ENCODE peak calls at places on chromosome 4, in six cellular contexts. One of them, this sample, is unnamed.

GRCh38 chr4:36815536-36815935 is 429.0 kb upstream of the NWD2 start:
- DNase-seq in HepG2: no peak
- DNase-seq in H1: no peak
- DNase-seq in SK-N-SH: no peak
- DNase-seq in K562: no peak
- DNase-seq in GM12878: no peak
- DNase-seq in this sample: no peak

GRCh38 chr4:184958127-184958806 is 60.0 kb upstream of the HELT start:
- DNase-seq in HepG2: no peak
- DNase-seq in H1: no peak
- DNase-seq in SK-N-SH: no peak
- DNase-seq in GM12878: no peak
- DNase-seq in K562: no peak
- DNase-seq in this sample: no peak

GRCh38 chr4:20288846-20289512 is 37.3 kb downstream of the SLIT2 start:
- DNase-seq in GM12878: no peak
- DNase-seq in H1: no peak
- DNase-seq in HepG2: no peak
- DNase-seq in SK-N-SH: no peak
- DNase-seq in K562: no peak
- DNase-seq in this sample: no peak

GRCh38 chr4:184649971-184650855 is 675 bp downstream of the PRIMPOL start:
- DNase-seq in H1: no peak
- DNase-seq in GM12878: no peak
- DNase-seq in SK-N-SH: peak; percentile 31
- DNase-seq in K562: no peak
- DNase-seq in HepG2: peak; percentile 17
- DNase-seq in this sample: peak; percentile 36

GRCh38 chr4:89298788-89299152 is 8.8 kb downstream of the GPRIN3 start:
- DNase-seq in HepG2: no peak
- DNase-seq in GM12878: no peak
- DNase-seq in SK-N-SH: no peak
- DNase-seq in H1: no peak
- DNase-seq in K562: no peak
- DNase-seq in this sample: no peak

GRCh38 chr4:142850478-142850877 is 4.4 kb upstream of the INPP4B start:
- DNase-seq in SK-N-SH: peak; percentile 31
- DNase-seq in K562: no peak
- DNase-seq in GM12878: no peak
- DNase-seq in HepG2: no peak
- DNase-seq in H1: no peak
- DNase-seq in this sample: no peak

GRCh38 chr4:35900608-35901243 is 343.6 kb downstream of the ARAP2 start:
- DNase-seq in K562: no peak
- DNase-seq in H1: no peak
- DNase-seq in HepG2: no peak
- DNase-seq in GM12878: no peak
- DNase-seq in SK-N-SH: no peak
- DNase-seq in this sample: no peak

GRCh38 chr4:8439168-8439567 is 1.4 kb downstream of the ACOX3 start:
- DNase-seq in HepG2: no peak
- DNase-seq in K562: no peak
- DNase-seq in SK-N-SH: no peak
- DNase-seq in GM12878: no peak
- DNase-seq in H1: no peak
- DNase-seq in this sample: no peak

GRCh38 chr4:24105183-24106039 is 215.6 kb upstream of the PPARGC1A start:
- DNase-seq in K562: no peak
- DNase-seq in H1: no peak
- DNase-seq in HepG2: no peak
- DNase-seq in GM12878: no peak
- DNase-seq in SK-N-SH: no peak
- DNase-seq in this sample: no peak

GRCh38 chr4:155353923-155354540 is 22.7 kb downstream of the MAP9 start:
- DNase-seq in HepG2: peak; percentile 27
- DNase-seq in K562: peak; percentile 22
- DNase-seq in SK-N-SH: peak; percentile 39
- DNase-seq in H1: no peak
- DNase-seq in GM12878: no peak
- DNase-seq in this sample: peak; percentile 47

GRCh38 chr4:169201144-169202124 is 69.3 kb downstream of the SH3RF1 start:
- DNase-seq in SK-N-SH: no peak
- DNase-seq in K562: no peak
- DNase-seq in H1: no peak
- DNase-seq in HepG2: no peak
- DNase-seq in GM12878: no peak
- DNase-seq in this sample: no peak

GRCh38 chr4:118790544-118790943 is 45.4 kb downstream of the SEC24D start:
- DNase-seq in GM12878: no peak
- DNase-seq in K562: no peak
- DNase-seq in SK-N-SH: no peak
- DNase-seq in H1: no peak
- DNase-seq in HepG2: no peak
- DNase-seq in this sample: no peak

GRCh38 chr4:113969935-113970334 is 9.5 kb downstream of the ARSJ start:
- DNase-seq in H1: no peak
- DNase-seq in K562: no peak
- DNase-seq in GM12878: no peak
- DNase-seq in SK-N-SH: no peak
- DNase-seq in HepG2: no peak
- DNase-seq in this sample: no peak

GRCh38 chr4:73583661-73584060 is 36.6 kb downstream of the RASSF6 start:
- DNase-seq in GM12878: no peak
- DNase-seq in H1: no peak
- DNase-seq in SK-N-SH: no peak
- DNase-seq in HepG2: no peak
- DNase-seq in K562: no peak
- DNase-seq in this sample: no peak

GRCh38 chr4:37890501-37891220 is at the start of gene TBC1D1:
- DNase-seq in K562: no peak
- DNase-seq in SK-N-SH: peak; percentile 69
- DNase-seq in HepG2: no peak
- DNase-seq in GM12878: no peak
- DNase-seq in H1: no peak
- DNase-seq in this sample: peak; percentile 38
- H3K27ac ChIP-seq in K562: no peak within 1 kb of the TSS
- H3K27ac ChIP-seq in SK-N-SH: no peak within 1 kb of the TSS
- H3K27ac ChIP-seq in HepG2: no peak within 1 kb of the TSS
- H3K27ac ChIP-seq in GM12878: peak within 1 kb of the TSS; percentile 70
- H3K27ac ChIP-seq in H1: no peak within 1 kb of the TSS
- H3K27ac ChIP-seq in this sample: no peak within 1 kb of the TSS

GRCh38 chr4:3832536-3833220 is 66.5 kb downstream of the ADRA2C start:
- DNase-seq in H1: no peak
- DNase-seq in HepG2: no peak
- DNase-seq in GM12878: no peak
- DNase-seq in SK-N-SH: no peak
- DNase-seq in K562: no peak
- DNase-seq in this sample: no peak
- H3K27me3 ChIP-seq in H1: no peaks in the 10 kb centered on the region
- H3K27me3 ChIP-seq in HepG2: no peaks in the 10 kb centered on the region
- H3K27me3 ChIP-seq in GM12878: no peaks in the 10 kb centered on the region
- H3K27me3 ChIP-seq in SK-N-SH: no peaks in the 10 kb centered on the region
- H3K27me3 ChIP-seq in K562: peaks cover 6% of the 10 kb centered on the region
- H3K27me3 ChIP-seq in this sample: peaks cover 4% of the 10 kb centered on the region

GRCh38 chr4:83819582-83819981 is 283.7 kb downstream of the GPAT3 start:
- DNase-seq in SK-N-SH: no peak
- DNase-seq in HepG2: no peak
- DNase-seq in H1: no peak
- DNase-seq in GM12878: no peak
- DNase-seq in K562: no peak
- DNase-seq in this sample: no peak
- TF ChIP-seq GABPA in SK-N-SH: no peak
- TF ChIP-seq GABPA in HepG2: no peak
- TF ChIP-seq GABPA in H1: no peak
- TF ChIP-seq GABPA in GM12878: no peak
- TF ChIP-seq GABPA in K562: no peak
- TF ChIP-seq GABPA in this sample: no peak

GRCh38 chr4:101282076-101282844 is 65.1 kb downstream of the PPP3CA start:
- DNase-seq in SK-N-SH: no peak
- DNase-seq in HepG2: no peak
- DNase-seq in GM12878: no peak
- DNase-seq in H1: no peak
- DNase-seq in K562: no peak
- DNase-seq in this sample: peak; percentile 56
- H3K27ac ChIP-seq in SK-N-SH: no peak overlapping the region
- H3K27ac ChIP-seq in HepG2: no peak overlapping the region
- H3K27ac ChIP-seq in GM12878: no peak overlapping the region
- H3K27ac ChIP-seq in H1: no peak overlapping the region
- H3K27ac ChIP-seq in K562: no peak overlapping the region
- H3K27ac ChIP-seq in this sample: no peak overlapping the region

DNA sequence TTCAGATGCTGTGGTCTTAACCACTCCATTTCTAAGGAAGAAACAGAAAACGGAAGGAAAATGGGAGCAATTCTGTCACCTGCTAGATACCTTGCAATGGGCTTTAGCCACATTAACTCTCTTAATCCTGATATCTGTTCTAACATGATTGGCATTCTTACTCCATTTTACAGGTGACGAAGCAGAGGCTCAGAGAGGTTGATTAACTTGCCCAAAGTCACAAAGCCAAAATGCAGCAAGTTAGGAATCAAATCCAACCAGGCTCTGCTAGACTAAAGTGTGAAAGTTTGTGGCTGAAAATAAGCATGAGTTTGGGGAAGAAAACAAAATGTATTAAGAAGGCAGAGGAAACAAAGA is 196.9 kb downstream of the MAML3 start:
- DNase-seq in SK-N-SH: no peak
- DNase-seq in GM12878: no peak
- DNase-seq in HepG2: no peak
- DNase-seq in H1: no peak
- DNase-seq in K562: no peak
- DNase-seq in this sample: no peak
- H3K27me3 ChIP-seq in SK-N-SH: no peaks in the 10 kb centered on the region
- H3K27me3 ChIP-seq in GM12878: peaks cover 3% of the 10 kb centered on the region
- H3K27me3 ChIP-seq in HepG2: no peaks in the 10 kb centered on the region
- H3K27me3 ChIP-seq in H1: no peaks in the 10 kb centered on the region
- H3K27me3 ChIP-seq in K562: no peaks in the 10 kb centered on the region
- H3K27me3 ChIP-seq in this sample: no peaks in the 10 kb centered on the region

GRCh38 chr4:1683371-1683902 is 676 bp downstream of the FAM53A start:
- DNase-seq in K562: no peak
- DNase-seq in HepG2: no peak
- DNase-seq in GM12878: no peak
- DNase-seq in H1: no peak
- DNase-seq in SK-N-SH: no peak
- DNase-seq in this sample: no peak
- TF ChIP-seq GABPA in K562: no peak
- TF ChIP-seq GABPA in HepG2: no peak
- TF ChIP-seq GABPA in GM12878: no peak
- TF ChIP-seq GABPA in H1: no peak
- TF ChIP-seq GABPA in SK-N-SH: no peak
- TF ChIP-seq GABPA in this sample: no peak

DNA sequence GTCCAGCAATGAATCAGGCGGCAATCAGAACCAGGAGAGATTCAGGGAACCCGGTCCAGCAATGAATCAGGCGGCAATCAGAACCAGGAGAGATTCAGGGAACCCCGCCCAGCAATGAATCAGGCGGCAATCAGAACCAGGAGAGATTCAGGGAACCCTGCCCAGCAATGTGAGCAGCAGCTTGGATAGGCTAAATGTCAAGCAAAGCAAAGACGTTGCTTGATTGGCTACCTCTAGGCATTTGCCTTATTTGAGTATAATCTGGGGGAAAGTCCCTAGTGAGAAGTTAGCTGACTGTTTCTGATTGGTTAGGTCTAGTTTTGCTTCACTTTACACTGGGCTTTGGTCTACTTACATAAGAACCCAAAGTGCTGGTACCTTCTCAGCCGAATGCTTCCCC is 1212.2 kb upstream of the TENM3 start:
- DNase-seq in SK-N-SH: no peak
- DNase-seq in GM12878: no peak
- DNase-seq in HepG2: no peak
- DNase-seq in K562: no peak
- DNase-seq in H1: no peak
- DNase-seq in this sample: no peak
- H3K27ac ChIP-seq in SK-N-SH: no peak overlapping the region
- H3K27ac ChIP-seq in GM12878: no peak overlapping the region
- H3K27ac ChIP-seq in HepG2: no peak overlapping the region
- H3K27ac ChIP-seq in K562: no peak overlapping the region
- H3K27ac ChIP-seq in H1: no peak overlapping the region
- H3K27ac ChIP-seq in this sample: no peak overlapping the region

GRCh38 chr4:53619431-53619830 is 28.1 kb upstream of the LNX1 start:
- DNase-seq in HepG2: no peak
- DNase-seq in SK-N-SH: no peak
- DNase-seq in GM12878: no peak
- DNase-seq in H1: no peak
- DNase-seq in K562: no peak
- DNase-seq in this sample: no peak
- H3K27me3 ChIP-seq in HepG2: no peaks in the 10 kb centered on the region
- H3K27me3 ChIP-seq in SK-N-SH: no peaks in the 10 kb centered on the region
- H3K27me3 ChIP-seq in GM12878: no peaks in the 10 kb centered on the region
- H3K27me3 ChIP-seq in H1: no peaks in the 10 kb centered on the region
- H3K27me3 ChIP-seq in K562: no peaks in the 10 kb centered on the region
- H3K27me3 ChIP-seq in this sample: no peaks in the 10 kb centered on the region

This sample was measured in HL-60.